ENCODE peak calls at places on chromosome 20, in seven cellular contexts. S is upper lobe of left lung, B is brain microvascular endothelial cell, Z is transverse colon, P is endothelial cell, D is Panc1, E is heart right ventricle. N is an unnamed sample.

GRCh38 chr20:50675671-50676376 is 15.5 kb downstream of the RIPOR3 start:
- DNase-seq in B (no peak), E (peak), D (no peak), Z (no peak), P (no peak), S (no peak), N (no peak)

GRCh38 chr20:46970937-46971630 is 76.4 kb downstream of the EYA2 start:
- DNase-seq in S (no peak), D (peak), E (no peak), Z (no peak), P (peak), B (peak), N (no peak)

GRCh38 chr20:59006864-59007757 is at the start of gene CTSZ:
- DNase-seq in S (peak), B (no peak), D (no peak), Z (peak), P (peak), E (peak), N (no peak)

GRCh38 chr20:1327241-1327653 is 1.7 kb downstream of the SDCBP2 start:
- DNase-seq in P (no peak), Z (peak), E (no peak), D (no peak), S (no peak), B (peak), N (no peak)

GRCh38 chr20:58994390-58995159 is 12.5 kb downstream of the CTSZ start:
- DNase-seq in Z (no peak), B (no peak), D (no peak), S (peak), E (no peak), P (no peak), N (peak)

GRCh38 chr20:31550099-31550498 is 35.9 kb downstream of the HM13 start:
- DNase-seq in S (no peak), Z (no peak), P (no peak), D (no peak), E (no peak), B (no peak), N (no peak)

GRCh38 chr20:31517373-31517772 is 3.1 kb downstream of the HM13 start:
- DNase-seq in P (peak), E (no peak), Z (peak), B (peak), S (no peak), D (no peak), N (peak)

GRCh38 chr20:34043025-34043424 is 49.3 kb downstream of the RALY start:
- DNase-seq in P (no peak), S (no peak), Z (no peak), D (no peak), E (no peak), B (no peak), N (no peak)

GRCh38 chr20:46994341-46994740 is 99.7 kb downstream of the EYA2 start:
- DNase-seq in Z (peak), P (no peak), B (no peak), E (no peak), D (no peak), S (no peak), N (no peak)

GRCh38 chr20:4607287-4607713 is 114.4 kb upstream of the PRND start:
- DNase-seq in Z (peak), S (no peak), D (peak), B (peak), E (no peak), P (peak), N (no peak)

GRCh38 chr20:53883098-53883762 is 187.2 kb downstream of the BCAS1 start:
- DNase-seq in D (no peak), B (peak), Z (no peak), E (no peak), S (no peak), P (no peak), N (no peak)

GRCh38 chr20:51402201-51402600 is 140.3 kb downstream of the NFATC2 start:
- DNase-seq in B (no peak), Z (peak), S (no peak), E (no peak), P (no peak), D (no peak), N (no peak)

GRCh38 chr20:45861157-45862075 is 4.0 kb downstream of the ZSWIM3 start:
- DNase-seq in S (no peak), D (no peak), B (no peak), P (no peak), E (no peak), Z (no peak), N (no peak)

GRCh38 chr20:433300-433975 is 25.3 kb downstream of the RBCK1 start:
- DNase-seq in Z (no peak), S (no peak), E (no peak), D (no peak), B (no peak), P (no peak), N (no peak)

GRCh38 chr20:6632187-6632586 is 135.3 kb upstream of the BMP2 start:
- DNase-seq in S (no peak), E (peak), B (peak), P (no peak), Z (peak), D (no peak), N (no peak)

GRCh38 chr20:44970243-44970757 is 4.0 kb downstream of the STK4 start:
- DNase-seq in B (no peak), P (no peak), E (no peak), D (no peak), Z (no peak), S (no peak), N (no peak)

GRCh38 chr20:59598625-59599310 is 5.6 kb upstream of the PHACTR3 start:
- DNase-seq in B (no peak), D (peak), P (peak), E (peak), Z (peak), S (no peak), N (no peak)

GRCh38 chr20:61387204-61387958 is 135.3 kb downstream of the CDH4 start:
- DNase-seq in Z (no peak), D (no peak), P (peak), S (peak), E (peak), B (peak), N (no peak)

GRCh38 chr20:58545565-58546195 is 30.5 kb upstream of the APCDD1L start:
- DNase-seq in S (no peak), Z (no peak), B (peak), E (no peak), P (no peak), D (no peak), N (no peak)

GRCh38 chr20:20024942-20025341 is 7.8 kb downstream of the NAA20 start:
- DNase-seq in E (no peak), P (no peak), B (no peak), S (no peak), Z (no peak), D (no peak), N (no peak)

GRCh38 chr20:48260370-48260769 is 475.1 kb upstream of the SULF2 start:
- DNase-seq in E (peak), P (no peak), D (no peak), S (peak), B (no peak), Z (no peak), N (no peak)

GRCh38 chr20:14881518-14881917 is 544.1 kb upstream of the FLRT3 start:
- DNase-seq in D (no peak), Z (no peak), P (no peak), E (no peak), B (no peak), S (no peak), N (no peak)

GRCh38 chr20:62208805-62209755 is 11.0 kb downstream of the HRH3 start:
- DNase-seq in E (peak), Z (no peak), B (no peak), S (peak), P (peak), D (no peak), N (no peak)

GRCh38 chr20:13821876-13822275 is 37.0 kb downstream of the NDUFAF5 start:
- DNase-seq in D (no peak), B (no peak), S (no peak), Z (no peak), E (no peak), P (no peak), N (no peak)

GRCh38 chr20:835220-836045 is 1.9 kb downstream of the FAM110A start:
- DNase-seq in S (peak), P (no peak), D (no peak), E (peak), B (no peak), Z (no peak), N (no peak)

GRCh38 chr20:3248167-3248992 is 9.4 kb upstream of the SLC4A11 start:
- DNase-seq in B (no peak), Z (no peak), D (no peak), S (peak), P (peak), E (peak), N (peak)
- TF ChIP-seq CTCF in B (no peak), Z (no peak), D (no peak), S (no peak), P (no peak), E (peak), N (no peak)

GRCh38 chr20:3115190-3116107 is 30.9 kb upstream of the AVP start:
- DNase-seq in Z (no peak), S (peak), D (no peak), P (peak), E (no peak), B (peak), N (no peak)
- TF ChIP-seq CTCF in Z (peak), S (peak), D (peak), P (peak), E (peak), B (peak), N (peak)

GRCh38 chr20:16314320-16314719 is 258.9 kb downstream of the KIF16B start:
- DNase-seq in B (no peak), S (no peak), E (no peak), P (no peak), Z (no peak), D (no peak), N (no peak)
- TF ChIP-seq CTCF in B (no peak), S (no peak), E (no peak), P (no peak), Z (no peak), D (no peak), N (no peak)

GRCh38 chr20:32995802-32996201 is 8.4 kb downstream of the SUN5 start:
- DNase-seq in B (no peak), S (no peak), E (no peak), D (no peak), P (no peak), Z (no peak), N (no peak)
- TF ChIP-seq CTCF in B (no peak), S (no peak), E (no peak), D (peak), P (no peak), Z (no peak), N (no peak)

GRCh38 chr20:8082025-8082424 is 50.0 kb upstream of the PLCB1 start:
- DNase-seq in S (no peak), E (no peak), P (no peak), Z (no peak), D (no peak), B (peak), N (no peak)
- TF ChIP-seq CTCF in S (no peak), E (peak), P (peak), Z (no peak), D (peak), B (peak), N (no peak)

DNA sequence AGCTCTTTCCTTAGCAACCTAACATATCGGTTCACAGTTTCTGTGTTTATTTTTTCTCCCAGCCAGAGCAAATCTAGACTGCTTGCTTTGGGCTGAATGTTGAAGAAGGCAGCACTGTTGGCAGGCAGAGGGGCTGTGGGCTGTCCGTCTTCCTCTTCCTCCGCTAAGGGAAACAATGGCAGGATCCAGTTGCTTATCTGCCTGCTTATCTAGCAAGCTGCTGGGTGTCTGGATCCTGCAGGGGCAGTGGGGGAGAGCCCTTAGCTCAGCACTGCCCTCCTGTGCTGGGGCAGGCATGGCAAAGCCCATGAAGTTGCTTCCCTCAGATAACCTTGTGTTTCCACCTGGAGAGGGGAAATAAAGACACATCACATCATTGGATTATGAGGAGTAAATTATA is 92.7 kb upstream of the CD93 start:
- DNase-seq in B (no peak), D (no peak), E (peak), Z (no peak), S (no peak), P (peak), N (no peak)
- TF ChIP-seq CTCF in B (peak), D (no peak), E (peak), Z (no peak), S (peak), P (peak), N (no peak)

GRCh38 chr20:9172908-9173307 is 104.0 kb downstream of the PLCB4 start:
- DNase-seq in D (no peak), E (no peak), B (no peak), P (no peak), Z (no peak), S (no peak), N (no peak)
- TF ChIP-seq CTCF in D (no peak), E (peak), B (peak), P (no peak), Z (no peak), S (no peak), N (no peak)

DNA sequence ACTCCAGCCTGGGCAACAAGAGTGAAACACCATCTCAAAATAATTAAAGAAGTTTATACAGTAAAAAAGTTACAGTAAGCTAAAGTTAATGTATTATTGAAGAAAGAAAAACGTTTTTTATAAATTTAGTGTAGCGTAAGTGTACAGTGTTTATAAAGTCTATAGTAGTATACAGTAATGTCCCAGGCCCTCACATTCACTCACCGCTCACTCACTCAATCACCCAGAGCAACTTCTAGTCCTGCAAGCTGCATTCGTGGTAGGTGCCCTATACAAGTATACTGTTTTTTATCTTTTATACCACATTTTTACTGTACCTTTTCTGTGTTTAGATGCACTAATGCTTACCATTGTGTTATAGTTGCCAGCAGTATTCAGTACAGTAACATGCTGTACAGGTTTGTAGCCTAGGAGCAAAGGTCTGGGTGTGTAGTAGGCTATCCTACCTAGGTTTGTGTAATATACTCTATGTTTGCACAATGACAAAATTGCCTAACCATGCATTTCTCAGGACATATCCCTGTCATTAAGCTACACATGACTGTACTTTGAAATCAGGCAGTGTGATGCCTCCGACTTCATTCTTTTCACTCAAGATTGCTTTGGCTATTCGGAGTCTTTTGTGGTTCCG is 16.7 kb downstream of the MGME1 start:
- DNase-seq in Z (peak), D (no peak), S (no peak), P (no peak), E (no peak), B (no peak), N (no peak)
- TF ChIP-seq CTCF in Z (no peak), D (no peak), S (no peak), P (no peak), E (no peak), B (no peak), N (no peak)

GRCh38 chr20:40251284-40251932 is 437.6 kb downstream of the MAFB start:
- DNase-seq in S (peak), B (peak), E (no peak), P (peak), D (no peak), Z (peak), N (no peak)
- TF ChIP-seq CTCF in S (no peak), B (peak), E (peak), P (no peak), D (peak), Z (peak), N (peak)

N was measured in tibial artery.